ENCODE peak calls at places on chromosomes 7 and 10, in seven cellular contexts. I, D, K, H, T, B and X are unnamed samples.

GRCh38 chr7:154783281-154783909 is 219.5 kb downstream of the PAXIP1 start:
- DNase-seq in I (no peak), D (no peak), K (no peak), H (peak), T (no peak), B (no peak), X (no peak)

GRCh38 chr10:88312855-88313254 is 270.3 kb downstream of the RNLS start:
- DNase-seq in I (no peak), D (no peak), K (no peak), H (no peak), T (no peak), B (no peak), X (no peak)

GRCh38 chr10:112896722-112897121 is 53.3 kb upstream of the TCF7L2 start:
- DNase-seq in I (no peak), D (no peak), K (no peak), H (no peak), T (no peak), B (no peak), X (no peak)

GRCh38 chr7:106570948-106571418 is 90.0 kb downstream of the CCDC71L start:
- DNase-seq in I (no peak), D (no peak), K (no peak), H (no peak), T (no peak), B (no peak), X (no peak)

GRCh38 chr10:62528441-62528840 is 154.3 kb downstream of the ZNF365 start:
- DNase-seq in I (no peak), D (no peak), K (no peak), H (no peak), T (no peak), B (no peak), X (no peak)

GRCh38 chr7:146878901-146879300 is 762.3 kb downstream of the CNTNAP2 start:
- DNase-seq in I (no peak), D (no peak), K (no peak), H (no peak), T (no peak), B (no peak), X (no peak)

GRCh38 chr10:102546606-102547310 is 43.0 kb downstream of the SUFU start:
- DNase-seq in I (no peak), D (peak), K (peak), H (no peak), T (no peak), B (no peak), X (peak)

GRCh38 chr7:132197772-132198171 is 378.5 kb downstream of the PLXNA4 start:
- DNase-seq in I (no peak), D (no peak), K (no peak), H (no peak), T (no peak), B (no peak), X (no peak)

GRCh38 chr7:22343612-22344011 is 13.3 kb downstream of the RAPGEF5 start:
- DNase-seq in I (no peak), D (no peak), K (no peak), H (no peak), T (no peak), B (no peak), X (no peak)

GRCh38 chr10:70500339-70500738 is 21.8 kb downstream of the PALD1 start:
- DNase-seq in I (no peak), D (no peak), K (no peak), H (no peak), T (no peak), B (no peak), X (no peak)

DNA sequence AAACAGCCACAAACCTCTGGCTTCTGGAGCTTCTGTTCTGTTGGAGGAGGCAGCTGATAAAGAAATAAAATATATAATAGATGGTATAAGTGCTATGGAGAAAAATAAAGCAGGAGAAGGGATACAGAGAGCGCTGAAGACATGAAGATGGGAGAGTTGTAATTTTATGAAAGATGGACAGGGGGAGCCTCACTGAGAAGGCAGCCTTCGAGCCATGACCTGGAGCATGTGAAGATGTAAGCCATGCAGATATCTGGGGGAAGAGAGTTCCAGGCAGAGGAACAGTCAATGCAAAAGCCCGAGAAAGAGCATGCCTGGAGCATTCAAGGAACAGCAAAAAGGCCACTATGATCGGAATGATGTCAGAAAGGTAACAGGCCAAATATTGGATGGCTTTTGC is 187.5 kb downstream of the KIAA1217 start:
- DNase-seq in I (no peak), D (no peak), K (no peak), H (no peak), T (no peak), B (peak), X (no peak)
- TF ChIP-seq CTCF in I (no peak), D (peak), K (peak), H (no peak), T (no peak), B (peak), X (peak)

DNA sequence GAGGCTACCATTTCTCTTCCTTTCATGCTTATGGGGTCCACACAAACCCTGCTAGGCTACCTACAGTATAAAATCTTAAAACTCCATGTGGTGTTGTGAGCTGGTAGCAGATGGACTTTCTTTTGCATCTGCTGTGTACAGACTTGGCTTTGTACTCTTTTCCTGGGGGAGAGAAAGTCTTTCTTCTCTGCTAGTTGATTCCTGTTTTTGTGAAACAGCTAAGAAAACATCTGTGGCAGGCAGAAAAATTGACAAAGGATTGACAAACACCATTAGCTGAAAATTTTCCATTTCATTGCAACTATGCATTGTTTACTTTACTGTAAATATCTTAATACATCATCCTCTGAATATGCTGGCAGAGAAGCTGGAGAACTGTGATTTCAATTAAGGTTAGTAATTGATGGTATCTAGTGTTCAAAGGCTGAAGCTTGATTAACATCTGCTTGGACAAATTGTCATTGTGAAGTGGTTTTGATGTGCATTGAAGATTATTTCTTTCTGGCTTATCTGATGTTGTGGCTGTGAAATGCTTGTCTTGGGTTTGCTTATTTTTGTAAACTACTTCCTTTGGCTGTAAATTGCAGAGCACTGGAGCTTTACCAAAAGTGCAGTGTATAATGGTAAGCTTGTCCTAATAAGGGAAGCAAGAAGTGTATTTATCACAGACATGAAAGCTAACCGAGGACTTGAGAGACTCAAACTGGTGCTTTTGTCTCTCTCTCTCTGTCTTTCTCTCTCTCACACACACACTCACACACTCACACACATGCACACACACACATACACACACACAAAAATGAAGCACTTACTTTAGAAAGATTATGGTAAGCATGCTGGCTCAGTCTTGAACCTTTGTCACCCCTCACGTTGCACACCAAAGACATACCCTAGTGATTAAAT is at the start of gene FOXP2:
- DNase-seq in I (no peak), D (peak), K (peak), H (no peak), T (peak), B (peak), X (peak)
- H3K4me3 ChIP-seq in I (peak), D (peak), K (peak), H (peak), T (peak), B (peak), X (peak)

GRCh38 chr7:64618785-64619456 is 47.0 kb upstream of the ZNF107 start:
- DNase-seq in I (no peak), D (peak), K (peak), H (no peak), T (peak), B (peak), X (peak)
- TF ChIP-seq CTCF in I (peak), D (peak), K (peak), H (peak), T (peak), B (peak), X (peak)

DNA sequence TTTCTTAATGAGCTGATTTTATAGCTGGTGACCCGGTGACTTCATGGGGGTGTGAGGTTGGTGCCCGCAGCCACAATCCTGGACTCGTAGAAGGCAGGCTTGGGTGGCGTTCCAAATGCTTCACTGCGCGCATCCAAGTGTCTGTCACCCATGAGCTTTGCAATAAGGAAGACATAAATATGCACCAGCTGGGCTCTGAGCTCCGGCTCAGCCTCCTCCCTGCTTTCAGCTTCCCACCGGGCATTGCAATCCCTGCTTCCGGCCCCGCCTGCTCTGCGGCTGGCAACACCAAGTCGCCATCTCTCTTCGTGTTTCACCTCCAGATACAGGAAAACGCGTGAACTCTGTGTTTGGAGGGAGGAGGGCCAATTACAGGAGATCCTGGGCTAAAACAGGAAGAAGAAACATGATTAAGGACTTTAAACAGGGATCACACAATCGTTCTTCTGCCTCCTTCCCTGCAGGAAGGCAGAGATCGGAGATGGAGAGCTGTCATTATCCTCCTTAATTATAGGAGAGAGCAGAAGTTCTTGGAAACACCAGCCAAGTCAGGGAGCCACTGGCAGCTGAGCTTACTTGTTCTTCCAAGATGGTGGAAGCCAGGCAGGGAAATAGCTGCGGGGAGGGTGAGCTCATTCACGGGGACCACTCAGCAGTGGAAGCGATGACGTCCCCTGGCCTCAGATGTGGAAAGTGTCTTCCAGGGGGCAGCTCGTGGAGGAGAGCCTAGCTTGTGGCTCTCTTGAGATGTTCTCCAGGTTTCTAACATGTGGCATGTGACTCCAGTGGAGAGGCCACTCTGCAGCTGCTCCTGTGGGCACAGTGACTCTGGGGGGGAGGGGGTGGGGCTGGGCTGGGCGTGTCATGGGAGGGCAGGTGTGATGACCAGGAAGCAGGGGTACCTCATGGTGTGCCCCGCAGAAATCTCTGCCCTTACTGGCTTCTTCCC is 134.9 kb downstream of the CAMK1D start:
- DNase-seq in I (no peak), D (no peak), K (no peak), H (no peak), T (no peak), B (no peak), X (peak)
- H3K4me3 ChIP-seq in I (peak), D (no peak), K (no peak), H (no peak), T (no peak), B (no peak), X (no peak)

DNA sequence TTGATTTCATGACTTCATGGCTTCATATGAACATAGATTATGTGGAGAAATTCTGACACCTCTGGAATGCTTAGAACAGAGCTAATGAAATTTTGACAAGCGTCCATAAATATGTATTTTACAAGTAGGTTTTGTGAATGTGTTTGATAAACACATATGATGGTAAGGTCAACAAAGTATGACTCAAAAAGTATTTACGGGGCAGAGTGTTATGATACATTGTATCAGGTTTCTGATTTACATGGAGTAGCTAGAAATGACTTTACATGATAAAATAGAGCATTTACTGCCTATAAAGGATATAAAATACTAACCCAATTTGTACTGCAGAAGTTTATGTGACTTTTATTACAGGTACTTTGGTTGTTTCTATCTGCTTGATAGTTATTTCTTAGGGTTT is 206.3 kb downstream of the MDFIC start:
- DNase-seq in I (no peak), D (no peak), K (no peak), H (no peak), T (no peak), B (no peak), X (no peak)
- TF ChIP-seq CTCF in I (no peak), D (no peak), K (no peak), H (no peak), T (no peak), B (no peak), X (no peak)

DNA sequence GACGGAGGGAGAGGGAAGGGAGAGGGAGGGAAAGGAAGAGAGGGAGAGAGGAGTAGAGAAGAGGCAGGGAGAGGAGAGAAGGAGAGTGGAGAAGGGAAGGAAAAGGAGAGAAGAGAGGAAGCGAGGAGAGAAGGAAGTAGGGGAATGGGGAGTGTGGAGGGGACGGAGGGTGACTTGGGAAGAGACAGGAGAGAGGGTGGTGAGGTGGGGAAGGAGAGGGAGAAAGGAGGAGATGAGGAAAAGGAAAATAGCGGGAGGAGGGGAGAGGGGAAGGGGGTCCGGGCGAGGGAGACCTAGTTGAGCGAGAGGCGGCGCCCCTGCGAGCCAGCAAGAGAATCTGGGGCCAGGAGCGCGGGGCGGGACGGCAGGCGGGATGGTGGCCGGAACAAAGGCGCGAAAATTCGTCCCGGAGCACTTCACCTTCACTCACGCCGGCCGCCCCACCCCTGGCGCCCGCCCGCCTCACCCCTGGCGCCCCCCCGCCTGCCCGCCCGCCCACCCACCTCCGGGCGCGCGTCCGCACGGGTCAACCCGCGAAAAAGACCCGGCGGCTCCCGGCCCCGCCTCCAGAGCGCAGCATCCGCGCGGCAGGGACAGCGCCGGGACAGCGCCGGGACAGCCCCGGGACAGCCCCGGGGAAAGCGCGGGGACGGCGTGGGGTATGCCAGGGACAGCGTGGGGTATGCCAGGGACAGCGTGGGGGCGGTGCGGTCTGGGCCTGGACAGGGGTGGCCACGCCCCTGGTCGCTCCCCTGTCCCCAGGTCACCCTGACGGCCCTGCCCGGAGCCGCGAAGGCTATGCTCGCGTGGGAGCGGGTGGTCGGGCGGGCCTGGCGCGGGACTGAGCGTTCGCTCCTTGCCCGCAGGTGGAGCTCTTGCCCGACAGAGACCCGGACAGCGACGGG is 4.2 kb downstream of the VSTM2A start:
- DNase-seq in I (no peak), D (no peak), K (no peak), H (no peak), T (peak), B (no peak), X (no peak)
- H3K4me3 ChIP-seq in I (peak), D (no peak), K (no peak), H (peak), T (no peak), B (no peak), X (no peak)

GRCh38 chr7:76426246-76426645 is 1.5 kb downstream of the ZP3 start:
- DNase-seq in I (no peak), D (no peak), K (no peak), H (no peak), T (no peak), B (no peak), X (no peak)

GRCh38 chr7:76428149-76428823 is 3.5 kb downstream of the ZP3 start:
- DNase-seq in I (no peak), D (no peak), K (no peak), H (no peak), T (no peak), B (no peak), X (no peak)

GRCh38 chr7:76428868-76429805 is 4.4 kb downstream of the ZP3 start:
- DNase-seq in I (no peak), D (peak), K (peak), H (peak), T (peak), B (peak), X (peak)

GRCh38 chr7:76425156-76425555 is 406 bp downstream of the ZP3 start:
- DNase-seq in I (no peak), D (no peak), K (no peak), H (no peak), T (no peak), B (no peak), X (no peak)

DNA sequence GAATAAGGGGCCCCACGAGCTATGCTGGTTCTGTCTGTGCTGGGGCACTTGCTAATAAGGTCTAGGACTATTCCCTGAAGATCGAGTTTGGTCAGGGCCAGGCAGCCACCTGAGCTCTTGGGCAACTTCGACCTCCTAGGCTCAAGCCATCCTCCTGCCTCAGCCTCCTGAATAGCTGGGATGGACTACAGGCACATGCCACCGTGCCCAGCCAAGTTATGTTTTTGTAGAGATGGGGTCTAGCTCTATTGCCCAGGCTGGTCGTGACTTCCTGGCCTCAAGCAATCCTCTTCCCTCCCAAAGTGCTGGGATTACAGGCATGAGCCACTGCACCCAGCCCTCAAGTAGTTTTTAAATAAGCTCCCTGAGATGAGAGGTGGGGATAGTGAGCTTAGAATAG is 2.9 kb downstream of the ZP3 start:
- DNase-seq in I (no peak), D (no peak), K (no peak), H (peak), T (no peak), B (no peak), X (no peak)
- TF ChIP-seq CTCF in I (no peak), D (no peak), K (no peak), H (no peak), T (no peak), B (no peak), X (no peak)